ENCODE peak calls at places on chromosomes 5 and 9, in eight cellular contexts. L is IMR-90; X is HTR-8/SVneo; V is GM03348; H is stimulated activated CD4-positive, alpha-beta T cell treated with anti-CD3 and anti-CD28 coated beads, Interleukin-2, amount 100 ng/mL, for 4 hours; K is NCI-H2081; O is fibroblast of the aortic adventitia; Y is left lobe of liver. P is an unnamed sample.

GRCh38 chr5:73893813-73894212 is 267.8 kb downstream of the ARHGEF28 start:
- DNase-seq in L (no peak), X (no peak), V (no peak), H (no peak), K (no peak), O (no peak), Y (no peak), P (no peak)

GRCh38 chr9:109107402-109108240 is 12.1 kb downstream of the TMEM245 start:
- DNase-seq in L (peak; percentile 81), X (peak; percentile 53), V (peak; percentile 54), H (no peak), K (no peak), O (peak; percentile 72), Y (no peak), P (no peak)

GRCh38 chr5:50593681-50594080 is 72.8 kb upstream of the PARP8 start:
- DNase-seq in L (no peak), X (no peak), V (no peak), H (no peak), K (no peak), O (no peak), Y (no peak), P (no peak)

GRCh38 chr5:73295447-73295846 is 122.5 kb downstream of the TMEM174 start:
- DNase-seq in L (no peak), X (no peak), V (no peak), H (no peak), K (no peak), O (no peak), Y (no peak), P (no peak)

GRCh38 chr5:78829811-78830499 is 155.2 kb downstream of the ARSB start:
- DNase-seq in L (peak; percentile 25), X (no peak), V (peak; percentile 17), H (no peak), K (no peak), O (peak; percentile 76), Y (peak; percentile 67), P (no peak)

GRCh38 chr9:7944521-7945022 is 145.0 kb upstream of the DMAC1 start:
- DNase-seq in L (no peak), X (no peak), V (no peak), H (no peak), K (peak; percentile 14), O (no peak), Y (no peak), P (no peak)

GRCh38 chr9:92716557-92716956 is 46.6 kb upstream of the IPPK start:
- DNase-seq in L (peak; percentile 21), X (peak; percentile 61), V (peak; percentile 80), H (peak; percentile 71), K (peak; percentile 53), O (peak; percentile 46), Y (peak; percentile 64), P (peak; percentile 76)

GRCh38 chr5:126449751-126450271 is 26.6 kb downstream of the GRAMD2B start:
- DNase-seq in L (peak; percentile 77), X (no peak), V (peak; percentile 31), H (peak; percentile 52), K (no peak), O (peak; percentile 37), Y (no peak), P (peak; percentile 26)

GRCh38 chr9:128383007-128383753 is 12.0 kb downstream of the URM1 start:
- DNase-seq in L (no peak), X (no peak), V (no peak), H (no peak), K (no peak), O (no peak), Y (no peak), P (no peak)

GRCh38 chr9:133252301-133252776 is 22.7 kb downstream of the ABO start:
- DNase-seq in L (no peak), X (no peak), V (peak; percentile 5), H (no peak), K (peak; percentile 23), O (no peak), Y (no peak), P (no peak)

P was measured in CD8-positive, alpha-beta T cell.